ENCODE peak calls at places on chromosomes 6 and 20, in five cellular contexts. One of them, this sample, is unnamed.

GRCh38 chr6:113018351-113019151 is 671.4 kb downstream of the RFPL4B start:
- DNase-seq in activated naive CD8-positive, alpha-beta T cell treated with anti-CD3 and anti-CD28 coated beads for 36 hours: no peak
- DNase-seq in mucosa of gallbladder: no peak
- DNase-seq in osteocyte: no peak
- DNase-seq in dermis blood vessel endothelial cell: peak
- DNase-seq in this sample: peak

GRCh38 chr20:57595041-57596030 is 24.9 kb downstream of the ZBP1 start:
- DNase-seq in activated naive CD8-positive, alpha-beta T cell treated with anti-CD3 and anti-CD28 coated beads for 36 hours: no peak
- DNase-seq in osteocyte: no peak
- DNase-seq in dermis blood vessel endothelial cell: no peak
- DNase-seq in mucosa of gallbladder: no peak
- DNase-seq in this sample: no peak

GRCh38 chr6:159692303-159693127 is 526 bp downstream of the SOD2 start:
- DNase-seq in mucosa of gallbladder: peak
- DNase-seq in osteocyte: no peak
- DNase-seq in dermis blood vessel endothelial cell: peak
- DNase-seq in activated naive CD8-positive, alpha-beta T cell treated with anti-CD3 and anti-CD28 coated beads for 36 hours: peak
- DNase-seq in this sample: peak

GRCh38 chr6:17015551-17016381 is 86.1 kb upstream of the STMND1 start:
- DNase-seq in osteocyte: no peak
- DNase-seq in dermis blood vessel endothelial cell: peak
- DNase-seq in activated naive CD8-positive, alpha-beta T cell treated with anti-CD3 and anti-CD28 coated beads for 36 hours: peak
- DNase-seq in mucosa of gallbladder: peak
- DNase-seq in this sample: peak

GRCh38 chr20:35617397-35618031 is 1.9 kb downstream of the SPAG4 start:
- DNase-seq in dermis blood vessel endothelial cell: peak
- DNase-seq in activated naive CD8-positive, alpha-beta T cell treated with anti-CD3 and anti-CD28 coated beads for 36 hours: peak
- DNase-seq in osteocyte: no peak
- DNase-seq in mucosa of gallbladder: peak
- DNase-seq in this sample: peak

GRCh38 chr6:151096255-151096612 is 143.5 kb upstream of the AKAP12 start:
- DNase-seq in mucosa of gallbladder: no peak
- DNase-seq in dermis blood vessel endothelial cell: no peak
- DNase-seq in activated naive CD8-positive, alpha-beta T cell treated with anti-CD3 and anti-CD28 coated beads for 36 hours: no peak
- DNase-seq in osteocyte: no peak
- DNase-seq in this sample: no peak

GRCh38 chr6:44489912-44490604 is 102.6 kb downstream of the CDC5L start:
- DNase-seq in osteocyte: no peak
- DNase-seq in activated naive CD8-positive, alpha-beta T cell treated with anti-CD3 and anti-CD28 coated beads for 36 hours: no peak
- DNase-seq in mucosa of gallbladder: peak
- DNase-seq in dermis blood vessel endothelial cell: peak
- DNase-seq in this sample: no peak

GRCh38 chr6:30164714-30165113 is 1.4 kb downstream of the TRIM15 start:
- DNase-seq in activated naive CD8-positive, alpha-beta T cell treated with anti-CD3 and anti-CD28 coated beads for 36 hours: no peak
- DNase-seq in osteocyte: no peak
- DNase-seq in dermis blood vessel endothelial cell: no peak
- DNase-seq in mucosa of gallbladder: no peak
- DNase-seq in this sample: no peak

GRCh38 chr6:26233608-26234420 is 131.2 kb upstream of the BTN3A2 start:
- DNase-seq in mucosa of gallbladder: peak
- DNase-seq in osteocyte: no peak
- DNase-seq in dermis blood vessel endothelial cell: peak
- DNase-seq in activated naive CD8-positive, alpha-beta T cell treated with anti-CD3 and anti-CD28 coated beads for 36 hours: peak
- DNase-seq in this sample: peak

GRCh38 chr20:51480507-51481270 is 61.8 kb downstream of the NFATC2 start:
- DNase-seq in activated naive CD8-positive, alpha-beta T cell treated with anti-CD3 and anti-CD28 coated beads for 36 hours: peak
- DNase-seq in dermis blood vessel endothelial cell: no peak
- DNase-seq in mucosa of gallbladder: no peak
- DNase-seq in osteocyte: no peak
- DNase-seq in this sample: no peak

GRCh38 chr6:48817714-48818113 is 645.3 kb downstream of the MMUT start:
- DNase-seq in mucosa of gallbladder: no peak
- DNase-seq in activated naive CD8-positive, alpha-beta T cell treated with anti-CD3 and anti-CD28 coated beads for 36 hours: no peak
- DNase-seq in osteocyte: no peak
- DNase-seq in dermis blood vessel endothelial cell: no peak
- DNase-seq in this sample: no peak

GRCh38 chr6:155274533-155274932 is 10.7 kb downstream of the CLDN20 start:
- DNase-seq in osteocyte: no peak
- DNase-seq in dermis blood vessel endothelial cell: peak
- DNase-seq in activated naive CD8-positive, alpha-beta T cell treated with anti-CD3 and anti-CD28 coated beads for 36 hours: no peak
- DNase-seq in mucosa of gallbladder: no peak
- DNase-seq in this sample: no peak

GRCh38 chr20:22800161-22800560 is 215.8 kb upstream of the FOXA2 start:
- DNase-seq in osteocyte: no peak
- DNase-seq in dermis blood vessel endothelial cell: no peak
- DNase-seq in mucosa of gallbladder: no peak
- DNase-seq in activated naive CD8-positive, alpha-beta T cell treated with anti-CD3 and anti-CD28 coated beads for 36 hours: no peak
- DNase-seq in this sample: no peak

This sample was measured in heart left ventricle.